ENCODE peak calls at places on chromosomes 6 and 20, in eight cellular contexts. One of them, this sample, is unnamed.

GRCh38 chr6:29011276-29011734 is 6.2 kb upstream of the ZNF311 start:
- DNase-seq in RPMI7951: peak; percentile 75
- DNase-seq in ovary: peak; percentile 67
- DNase-seq in neural progenitor cell: peak; percentile 93
- DNase-seq in stimulated activated CD4-positive, alpha-beta T cell treated with anti-CD3 and anti-CD28 coated beads, Interleukin-4, amount 100 ng/mL, for 1 hour: peak; percentile 33
- DNase-seq in ELR: peak; percentile 73
- DNase-seq in occipital lobe: no peak
- DNase-seq in HTR-8/SVneo: peak; percentile 45
- DNase-seq in this sample: peak; percentile 75

GRCh38 chr6:42140756-42141602 is 1.4 kb downstream of the C6orf132 start:
- DNase-seq in ovary: no peak
- DNase-seq in ELR: no peak
- DNase-seq in occipital lobe: no peak
- DNase-seq in RPMI7951: no peak
- DNase-seq in neural progenitor cell: no peak
- DNase-seq in HTR-8/SVneo: no peak
- DNase-seq in stimulated activated CD4-positive, alpha-beta T cell treated with anti-CD3 and anti-CD28 coated beads, Interleukin-4, amount 100 ng/mL, for 1 hour: no peak
- DNase-seq in this sample: no peak

GRCh38 chr20:32742322-32743236 is 688 bp downstream of the COMMD7 start:
- DNase-seq in stimulated activated CD4-positive, alpha-beta T cell treated with anti-CD3 and anti-CD28 coated beads, Interleukin-4, amount 100 ng/mL, for 1 hour: no peak
- DNase-seq in neural progenitor cell: peak; percentile 25
- DNase-seq in ovary: peak; percentile 17
- DNase-seq in RPMI7951: no peak
- DNase-seq in ELR: peak; percentile 12
- DNase-seq in occipital lobe: no peak
- DNase-seq in HTR-8/SVneo: no peak
- DNase-seq in this sample: no peak

GRCh38 chr6:151240861-151241642 is 1.3 kb downstream of the AKAP12 start:
- DNase-seq in stimulated activated CD4-positive, alpha-beta T cell treated with anti-CD3 and anti-CD28 coated beads, Interleukin-4, amount 100 ng/mL, for 1 hour: no peak
- DNase-seq in ovary: peak; percentile 65
- DNase-seq in ELR: peak; percentile 75
- DNase-seq in neural progenitor cell: peak; percentile 75
- DNase-seq in RPMI7951: peak; percentile 64
- DNase-seq in HTR-8/SVneo: peak; percentile 30
- DNase-seq in occipital lobe: peak; percentile 56
- DNase-seq in this sample: peak; percentile 56

GRCh38 chr20:35007891-35008290 is 52.2 kb downstream of the MYH7B start:
- DNase-seq in stimulated activated CD4-positive, alpha-beta T cell treated with anti-CD3 and anti-CD28 coated beads, Interleukin-4, amount 100 ng/mL, for 1 hour: no peak
- DNase-seq in HTR-8/SVneo: no peak
- DNase-seq in occipital lobe: no peak
- DNase-seq in ovary: peak; percentile 8
- DNase-seq in RPMI7951: no peak
- DNase-seq in ELR: no peak
- DNase-seq in neural progenitor cell: no peak
- DNase-seq in this sample: peak; percentile 14

GRCh38 chr6:41878961-41879405 is 16.2 kb downstream of the USP49 start:
- DNase-seq in HTR-8/SVneo: no peak
- DNase-seq in stimulated activated CD4-positive, alpha-beta T cell treated with anti-CD3 and anti-CD28 coated beads, Interleukin-4, amount 100 ng/mL, for 1 hour: no peak
- DNase-seq in occipital lobe: no peak
- DNase-seq in ovary: no peak
- DNase-seq in ELR: peak; percentile 77
- DNase-seq in RPMI7951: peak; percentile 4
- DNase-seq in neural progenitor cell: no peak
- DNase-seq in this sample: no peak

GRCh38 chr6:135451617-135452190 is 45.8 kb downstream of the AHI1 start:
- DNase-seq in stimulated activated CD4-positive, alpha-beta T cell treated with anti-CD3 and anti-CD28 coated beads, Interleukin-4, amount 100 ng/mL, for 1 hour: no peak
- DNase-seq in ovary: no peak
- DNase-seq in occipital lobe: no peak
- DNase-seq in HTR-8/SVneo: peak; percentile 11
- DNase-seq in RPMI7951: peak; percentile 37
- DNase-seq in neural progenitor cell: peak; percentile 44
- DNase-seq in ELR: peak; percentile 65
- DNase-seq in this sample: no peak

GRCh38 chr6:134253681-134254080 is 64.2 kb downstream of the SGK1 start:
- DNase-seq in stimulated activated CD4-positive, alpha-beta T cell treated with anti-CD3 and anti-CD28 coated beads, Interleukin-4, amount 100 ng/mL, for 1 hour: no peak
- DNase-seq in ELR: no peak
- DNase-seq in RPMI7951: peak; percentile 75
- DNase-seq in neural progenitor cell: peak; percentile 77
- DNase-seq in ovary: peak; percentile 48
- DNase-seq in occipital lobe: no peak
- DNase-seq in HTR-8/SVneo: no peak
- DNase-seq in this sample: no peak

GRCh38 chr20:36384022-36384619 is 78.0 kb downstream of the DLGAP4 start:
- DNase-seq in occipital lobe: no peak
- DNase-seq in RPMI7951: peak; percentile 50
- DNase-seq in neural progenitor cell: peak; percentile 92
- DNase-seq in ELR: peak; percentile 70
- DNase-seq in ovary: no peak
- DNase-seq in stimulated activated CD4-positive, alpha-beta T cell treated with anti-CD3 and anti-CD28 coated beads, Interleukin-4, amount 100 ng/mL, for 1 hour: peak; percentile 18
- DNase-seq in HTR-8/SVneo: peak; percentile 76
- DNase-seq in this sample: peak; percentile 85

GRCh38 chr6:57040011-57040410 is 6.5 kb upstream of the KIAA1586 start:
- DNase-seq in stimulated activated CD4-positive, alpha-beta T cell treated with anti-CD3 and anti-CD28 coated beads, Interleukin-4, amount 100 ng/mL, for 1 hour: no peak
- DNase-seq in RPMI7951: peak; percentile 19
- DNase-seq in occipital lobe: no peak
- DNase-seq in ovary: no peak
- DNase-seq in ELR: peak; percentile 28
- DNase-seq in HTR-8/SVneo: no peak
- DNase-seq in neural progenitor cell: peak; percentile 17
- DNase-seq in this sample: peak; percentile 52

GRCh38 chr20:59603727-59604608 is at the start of gene PHACTR3:
- DNase-seq in occipital lobe: peak; percentile 65
- DNase-seq in HTR-8/SVneo: no peak
- DNase-seq in ELR: no peak
- DNase-seq in RPMI7951: no peak
- DNase-seq in stimulated activated CD4-positive, alpha-beta T cell treated with anti-CD3 and anti-CD28 coated beads, Interleukin-4, amount 100 ng/mL, for 1 hour: no peak
- DNase-seq in neural progenitor cell: peak; percentile 55
- DNase-seq in ovary: no peak
- DNase-seq in this sample: peak; percentile 52

GRCh38 chr6:5950448-5950847 is 56.3 kb downstream of the NRN1 start:
- DNase-seq in HTR-8/SVneo: no peak
- DNase-seq in ovary: no peak
- DNase-seq in occipital lobe: no peak
- DNase-seq in RPMI7951: peak; percentile 40
- DNase-seq in stimulated activated CD4-positive, alpha-beta T cell treated with anti-CD3 and anti-CD28 coated beads, Interleukin-4, amount 100 ng/mL, for 1 hour: peak; percentile 8
- DNase-seq in neural progenitor cell: peak; percentile 41
- DNase-seq in ELR: peak; percentile 3
- DNase-seq in this sample: peak; percentile 65

GRCh38 chr6:32439708-32440214 is at the start of gene HLA-DRA:
- DNase-seq in stimulated activated CD4-positive, alpha-beta T cell treated with anti-CD3 and anti-CD28 coated beads, Interleukin-4, amount 100 ng/mL, for 1 hour: no peak
- DNase-seq in neural progenitor cell: peak; percentile 74
- DNase-seq in occipital lobe: no peak
- DNase-seq in RPMI7951: peak; percentile 57
- DNase-seq in ELR: peak; percentile 67
- DNase-seq in HTR-8/SVneo: peak; percentile 20
- DNase-seq in ovary: no peak
- DNase-seq in this sample: peak; percentile 30

GRCh38 chr6:125509477-125509876 is 207.7 kb upstream of the HDDC2 start:
- DNase-seq in occipital lobe: no peak
- DNase-seq in neural progenitor cell: no peak
- DNase-seq in HTR-8/SVneo: no peak
- DNase-seq in RPMI7951: no peak
- DNase-seq in stimulated activated CD4-positive, alpha-beta T cell treated with anti-CD3 and anti-CD28 coated beads, Interleukin-4, amount 100 ng/mL, for 1 hour: no peak
- DNase-seq in ovary: no peak
- DNase-seq in ELR: no peak
- DNase-seq in this sample: no peak

GRCh38 chr6:6584310-6585002 is 4.1 kb upstream of the LY86 start:
- DNase-seq in stimulated activated CD4-positive, alpha-beta T cell treated with anti-CD3 and anti-CD28 coated beads, Interleukin-4, amount 100 ng/mL, for 1 hour: no peak
- DNase-seq in neural progenitor cell: no peak
- DNase-seq in occipital lobe: no peak
- DNase-seq in ovary: no peak
- DNase-seq in HTR-8/SVneo: no peak
- DNase-seq in ELR: no peak
- DNase-seq in RPMI7951: no peak
- DNase-seq in this sample: no peak

GRCh38 chr6:22057962-22058361 is 238.9 kb downstream of the PRL start:
- DNase-seq in HTR-8/SVneo: no peak
- DNase-seq in neural progenitor cell: no peak
- DNase-seq in ELR: no peak
- DNase-seq in stimulated activated CD4-positive, alpha-beta T cell treated with anti-CD3 and anti-CD28 coated beads, Interleukin-4, amount 100 ng/mL, for 1 hour: no peak
- DNase-seq in ovary: no peak
- DNase-seq in RPMI7951: no peak
- DNase-seq in occipital lobe: no peak
- DNase-seq in this sample: no peak

GRCh38 chr20:58177799-58178198 is 50.7 kb downstream of the ANKRD60 start:
- DNase-seq in ELR: no peak
- DNase-seq in RPMI7951: no peak
- DNase-seq in occipital lobe: no peak
- DNase-seq in ovary: no peak
- DNase-seq in stimulated activated CD4-positive, alpha-beta T cell treated with anti-CD3 and anti-CD28 coated beads, Interleukin-4, amount 100 ng/mL, for 1 hour: no peak
- DNase-seq in HTR-8/SVneo: no peak
- DNase-seq in neural progenitor cell: no peak
- DNase-seq in this sample: no peak

GRCh38 chr6:61977951-61978350 is 308.1 kb downstream of the KHDRBS2 start:
- DNase-seq in HTR-8/SVneo: no peak
- DNase-seq in ovary: no peak
- DNase-seq in RPMI7951: no peak
- DNase-seq in occipital lobe: no peak
- DNase-seq in ELR: no peak
- DNase-seq in stimulated activated CD4-positive, alpha-beta T cell treated with anti-CD3 and anti-CD28 coated beads, Interleukin-4, amount 100 ng/mL, for 1 hour: no peak
- DNase-seq in neural progenitor cell: no peak
- DNase-seq in this sample: no peak

GRCh38 chr20:38334016-38334415 is 12.3 kb upstream of the LBP start:
- DNase-seq in occipital lobe: no peak
- DNase-seq in ELR: no peak
- DNase-seq in stimulated activated CD4-positive, alpha-beta T cell treated with anti-CD3 and anti-CD28 coated beads, Interleukin-4, amount 100 ng/mL, for 1 hour: no peak
- DNase-seq in HTR-8/SVneo: no peak
- DNase-seq in ovary: no peak
- DNase-seq in RPMI7951: peak; percentile 72
- DNase-seq in neural progenitor cell: no peak
- DNase-seq in this sample: no peak

GRCh38 chr6:53741417-53741816 is 53.4 kb upstream of the LRRC1 start:
- DNase-seq in ovary: no peak
- DNase-seq in stimulated activated CD4-positive, alpha-beta T cell treated with anti-CD3 and anti-CD28 coated beads, Interleukin-4, amount 100 ng/mL, for 1 hour: peak; percentile 30
- DNase-seq in RPMI7951: peak; percentile 54
- DNase-seq in occipital lobe: no peak
- DNase-seq in HTR-8/SVneo: no peak
- DNase-seq in ELR: no peak
- DNase-seq in neural progenitor cell: no peak
- DNase-seq in this sample: peak; percentile 44

GRCh38 chr20:15867899-15868298 is 705.3 kb downstream of the KIF16B start:
- DNase-seq in ovary: no peak
- DNase-seq in RPMI7951: no peak
- DNase-seq in stimulated activated CD4-positive, alpha-beta T cell treated with anti-CD3 and anti-CD28 coated beads, Interleukin-4, amount 100 ng/mL, for 1 hour: no peak
- DNase-seq in ELR: no peak
- DNase-seq in occipital lobe: no peak
- DNase-seq in HTR-8/SVneo: no peak
- DNase-seq in neural progenitor cell: no peak
- DNase-seq in this sample: no peak

GRCh38 chr6:14258117-14258516 is 140.5 kb downstream of the CD83 start:
- DNase-seq in occipital lobe: no peak
- DNase-seq in neural progenitor cell: no peak
- DNase-seq in HTR-8/SVneo: no peak
- DNase-seq in ovary: no peak
- DNase-seq in ELR: no peak
- DNase-seq in stimulated activated CD4-positive, alpha-beta T cell treated with anti-CD3 and anti-CD28 coated beads, Interleukin-4, amount 100 ng/mL, for 1 hour: no peak
- DNase-seq in RPMI7951: no peak
- DNase-seq in this sample: no peak

GRCh38 chr6:158677906-158678305 is 28.1 kb downstream of the SYTL3 start:
- DNase-seq in occipital lobe: no peak
- DNase-seq in ovary: no peak
- DNase-seq in HTR-8/SVneo: no peak
- DNase-seq in RPMI7951: no peak
- DNase-seq in neural progenitor cell: no peak
- DNase-seq in ELR: no peak
- DNase-seq in stimulated activated CD4-positive, alpha-beta T cell treated with anti-CD3 and anti-CD28 coated beads, Interleukin-4, amount 100 ng/mL, for 1 hour: no peak
- DNase-seq in this sample: no peak

GRCh38 chr6:20182926-20183521 is 29.2 kb downstream of the MBOAT1 start:
- DNase-seq in ovary: no peak
- DNase-seq in stimulated activated CD4-positive, alpha-beta T cell treated with anti-CD3 and anti-CD28 coated beads, Interleukin-4, amount 100 ng/mL, for 1 hour: no peak
- DNase-seq in neural progenitor cell: no peak
- DNase-seq in RPMI7951: peak; percentile 30
- DNase-seq in ELR: no peak
- DNase-seq in occipital lobe: no peak
- DNase-seq in HTR-8/SVneo: no peak
- DNase-seq in this sample: no peak

GRCh38 chr20:17680128-17680835 is 1.8 kb downstream of the RRBP1 start:
- DNase-seq in ovary: peak; percentile 68
- DNase-seq in neural progenitor cell: peak; percentile 35
- DNase-seq in occipital lobe: no peak
- DNase-seq in ELR: peak; percentile 83
- DNase-seq in stimulated activated CD4-positive, alpha-beta T cell treated with anti-CD3 and anti-CD28 coated beads, Interleukin-4, amount 100 ng/mL, for 1 hour: no peak
- DNase-seq in HTR-8/SVneo: peak; percentile 58
- DNase-seq in RPMI7951: peak; percentile 85
- DNase-seq in this sample: no peak

GRCh38 chr6:80698459-80698858 is 592.0 kb downstream of the BCKDHB start:
- DNase-seq in occipital lobe: no peak
- DNase-seq in ELR: no peak
- DNase-seq in ovary: no peak
- DNase-seq in RPMI7951: no peak
- DNase-seq in stimulated activated CD4-positive, alpha-beta T cell treated with anti-CD3 and anti-CD28 coated beads, Interleukin-4, amount 100 ng/mL, for 1 hour: no peak
- DNase-seq in neural progenitor cell: no peak
- DNase-seq in HTR-8/SVneo: no peak
- DNase-seq in this sample: no peak

GRCh38 chr6:41892921-41893564 is 2.1 kb downstream of the USP49 start:
- DNase-seq in ovary: no peak
- DNase-seq in HTR-8/SVneo: no peak
- DNase-seq in neural progenitor cell: peak; percentile 45
- DNase-seq in RPMI7951: no peak
- DNase-seq in stimulated activated CD4-positive, alpha-beta T cell treated with anti-CD3 and anti-CD28 coated beads, Interleukin-4, amount 100 ng/mL, for 1 hour: no peak
- DNase-seq in occipital lobe: no peak
- DNase-seq in ELR: no peak
- DNase-seq in this sample: no peak

GRCh38 chr6:144344651-144345050 is 59.5 kb downstream of the UTRN start:
- DNase-seq in stimulated activated CD4-positive, alpha-beta T cell treated with anti-CD3 and anti-CD28 coated beads, Interleukin-4, amount 100 ng/mL, for 1 hour: no peak
- DNase-seq in RPMI7951: no peak
- DNase-seq in ELR: no peak
- DNase-seq in occipital lobe: no peak
- DNase-seq in HTR-8/SVneo: no peak
- DNase-seq in ovary: no peak
- DNase-seq in neural progenitor cell: no peak
- DNase-seq in this sample: no peak

GRCh38 chr6:33828764-33829731 is 25.2 kb upstream of the MLN start:
- DNase-seq in ELR: no peak
- DNase-seq in RPMI7951: no peak
- DNase-seq in neural progenitor cell: no peak
- DNase-seq in ovary: no peak
- DNase-seq in HTR-8/SVneo: no peak
- DNase-seq in occipital lobe: no peak
- DNase-seq in stimulated activated CD4-positive, alpha-beta T cell treated with anti-CD3 and anti-CD28 coated beads, Interleukin-4, amount 100 ng/mL, for 1 hour: no peak
- DNase-seq in this sample: no peak

GRCh38 chr6:11634110-11634509 is 96.6 kb downstream of the TMEM170B start:
- DNase-seq in neural progenitor cell: no peak
- DNase-seq in RPMI7951: no peak
- DNase-seq in stimulated activated CD4-positive, alpha-beta T cell treated with anti-CD3 and anti-CD28 coated beads, Interleukin-4, amount 100 ng/mL, for 1 hour: no peak
- DNase-seq in ELR: no peak
- DNase-seq in ovary: no peak
- DNase-seq in occipital lobe: no peak
- DNase-seq in HTR-8/SVneo: no peak
- DNase-seq in this sample: no peak

GRCh38 chr20:57767456-57767855 is 57.6 kb upstream of the PMEPA1 start:
- DNase-seq in ovary: no peak
- DNase-seq in ELR: no peak
- DNase-seq in neural progenitor cell: no peak
- DNase-seq in stimulated activated CD4-positive, alpha-beta T cell treated with anti-CD3 and anti-CD28 coated beads, Interleukin-4, amount 100 ng/mL, for 1 hour: no peak
- DNase-seq in HTR-8/SVneo: no peak
- DNase-seq in RPMI7951: no peak
- DNase-seq in occipital lobe: no peak
- DNase-seq in this sample: no peak

GRCh38 chr6:30548375-30548774 is 7.9 kb downstream of the GNL1 start:
- DNase-seq in occipital lobe: no peak
- DNase-seq in ovary: no peak
- DNase-seq in stimulated activated CD4-positive, alpha-beta T cell treated with anti-CD3 and anti-CD28 coated beads, Interleukin-4, amount 100 ng/mL, for 1 hour: no peak
- DNase-seq in HTR-8/SVneo: no peak
- DNase-seq in ELR: peak; percentile 41
- DNase-seq in RPMI7951: no peak
- DNase-seq in neural progenitor cell: no peak
- DNase-seq in this sample: no peak

GRCh38 chr6:53986165-53986720 is 125.0 kb upstream of the MLIP start:
- DNase-seq in stimulated activated CD4-positive, alpha-beta T cell treated with anti-CD3 and anti-CD28 coated beads, Interleukin-4, amount 100 ng/mL, for 1 hour: no peak
- DNase-seq in neural progenitor cell: peak; percentile 60
- DNase-seq in ELR: peak; percentile 71
- DNase-seq in ovary: no peak
- DNase-seq in occipital lobe: peak; percentile 9
- DNase-seq in RPMI7951: peak; percentile 51
- DNase-seq in HTR-8/SVneo: peak; percentile 47
- DNase-seq in this sample: no peak

GRCh38 chr20:49132995-49133451 is 55.1 kb downstream of the STAU1 start:
- DNase-seq in stimulated activated CD4-positive, alpha-beta T cell treated with anti-CD3 and anti-CD28 coated beads, Interleukin-4, amount 100 ng/mL, for 1 hour: no peak
- DNase-seq in HTR-8/SVneo: peak; percentile 86
- DNase-seq in ELR: peak; percentile 85
- DNase-seq in occipital lobe: no peak
- DNase-seq in ovary: no peak
- DNase-seq in neural progenitor cell: peak; percentile 74
- DNase-seq in RPMI7951: peak; percentile 74
- DNase-seq in this sample: peak; percentile 34

This sample was measured in H9.